ENCODE peak calls at places on chromosomes 7 and 10, in seven cellular contexts. D, I, Q, P, A, K and F are unnamed samples.

GRCh38 chr7:114862406-114862805 is 59.5 kb upstream of the MDFIC start:
- DNase-seq in Q (no peak), D (no peak), K (no peak), A (no peak), I (no peak), P (no peak), F (no peak)

GRCh38 chr10:131214521-131215244 is 96.8 kb downstream of the TCERG1L start:
- DNase-seq in Q (no peak), I (no peak), P (peak), A (no peak), D (no peak), K (no peak), F (no peak)

GRCh38 chr7:21967500-21968099 is 21.9 kb upstream of the CDCA7L start:
- DNase-seq in P (peak), I (no peak), D (peak), K (no peak), A (no peak), Q (no peak), F (no peak)

GRCh38 chr10:70925377-70926214 is 37.2 kb upstream of the PCBD1 start:
- DNase-seq in P (no peak), I (peak), D (peak), K (no peak), A (no peak), Q (peak), F (no peak)

GRCh38 chr10:6046458-6047325 is 15.5 kb downstream of the IL2RA start:
- DNase-seq in A (no peak), Q (no peak), K (no peak), I (no peak), P (no peak), D (no peak), F (no peak)

GRCh38 chr10:93150289-93150688 is 76.6 kb downstream of the CYP26A1 start:
- DNase-seq in Q (no peak), A (no peak), K (no peak), D (no peak), P (no peak), I (no peak), F (no peak)

GRCh38 chr10:38118072-38118807 is 24.1 kb downstream of the ZNF37A start:
- DNase-seq in Q (no peak), K (no peak), A (no peak), I (no peak), D (peak), P (no peak), F (no peak)

GRCh38 chr10:76172020-76172419 is 740.6 kb downstream of the LRMDA start:
- DNase-seq in K (no peak), D (no peak), A (no peak), Q (peak), I (no peak), P (no peak), F (no peak)

GRCh38 chr10:23079700-23080099 is 15.7 kb upstream of the MSRB2 start:
- DNase-seq in A (no peak), P (no peak), I (no peak), K (no peak), D (no peak), Q (no peak), F (no peak)

GRCh38 chr7:152551304-152552036 is 115.7 kb upstream of the KMT2C start:
- DNase-seq in P (no peak), K (no peak), A (no peak), Q (no peak), D (no peak), I (no peak), F (no peak)

GRCh38 chr10:94046152-94046551 is 52.4 kb downstream of the PLCE1 start:
- DNase-seq in Q (no peak), A (no peak), K (no peak), P (no peak), D (no peak), I (no peak), F (no peak)

GRCh38 chr10:30176182-30176581 is 116.8 kb upstream of the JCAD start:
- DNase-seq in P (no peak), K (no peak), D (peak), A (no peak), I (no peak), Q (no peak), F (no peak)

GRCh38 chr7:33757563-33758165 is 147.7 kb upstream of the BMPER start:
- DNase-seq in P (no peak), D (peak), I (no peak), A (peak), Q (peak), K (peak), F (no peak)

GRCh38 chr7:158869876-158870275 is 13.5 kb downstream of the DYNC2I1 start:
- DNase-seq in A (no peak), I (no peak), P (no peak), D (no peak), K (no peak), Q (no peak), F (no peak)